ENCODE peak calls at places on chromosomes 12 and 14, in nine cellular contexts. U, J, A, D, R, B, T, P and V are unnamed samples.

GRCh38 chr12:9760699-9761406 is at the start of gene CD69:
- DNase-seq in U (peak; percentile 94), J (no peak), A (no peak), D (no peak), R (peak; percentile 9), B (no peak), T (no peak), P (peak; percentile 50), V (no peak)

GRCh38 chr14:70642313-70643235 is 858 bp downstream of the TTC9 start:
- DNase-seq in U (peak; percentile 83), J (peak; percentile 48), A (no peak), D (no peak), R (peak; percentile 75), B (peak; percentile 88), T (no peak), P (peak; percentile 51), V (peak; percentile 35)

GRCh38 chr12:64039285-64039871 is 182.7 kb downstream of the KICS2 start:
- DNase-seq in U (no peak), J (peak; percentile 35), A (no peak), D (peak; percentile 28), R (peak; percentile 39), B (no peak), T (no peak), P (no peak), V (peak; percentile 33)

GRCh38 chr12:1357171-1357570 is 237.2 kb downstream of the FBXL14 start:
- DNase-seq in U (no peak), J (no peak), A (no peak), D (peak; percentile 10), R (no peak), B (peak; percentile 19), T (no peak), P (peak; percentile 40), V (no peak)

GRCh38 chr14:74913986-74914573 is 9.0 kb downstream of the RPS6KL1 start:
- DNase-seq in U (peak; percentile 75), J (peak; percentile 78), A (no peak), D (peak; percentile 68), R (peak; percentile 97), B (peak; percentile 68), T (peak; percentile 62), P (peak; percentile 81), V (peak; percentile 32)

GRCh38 chr12:54588110-54588831 is at the start of gene PPP1R1A:
- DNase-seq in U (no peak), J (peak; percentile 75), A (peak; percentile 69), D (no peak), R (no peak), B (peak; percentile 26), T (peak; percentile 71), P (peak; percentile 9), V (peak; percentile 19)

GRCh38 chr12:106722854-106723253 is 51.6 kb upstream of the RIC8B start:
- DNase-seq in U (no peak), J (peak; percentile 69), A (no peak), D (no peak), R (no peak), B (peak; percentile 54), T (no peak), P (peak; percentile 7), V (no peak)

GRCh38 chr12:108826115-108826806 is 31.1 kb downstream of the SSH1 start:
- DNase-seq in U (peak; percentile 68), J (no peak), A (peak; percentile 80), D (no peak), R (peak; percentile 92), B (peak; percentile 51), T (no peak), P (peak; percentile 30), V (no peak)

GRCh38 chr12:3432176-3432742 is 58.7 kb upstream of the PRMT8 start:
- DNase-seq in U (no peak), J (peak; percentile 67), A (no peak), D (no peak), R (peak; percentile 72), B (peak; percentile 79), T (peak; percentile 86), P (no peak), V (no peak)

GRCh38 chr12:87425942-87426554 is 603.2 kb downstream of the C12orf50 start:
- DNase-seq in U (no peak), J (peak; percentile 2), A (no peak), D (peak; percentile 72), R (no peak), B (no peak), T (no peak), P (no peak), V (no peak)

GRCh38 chr12:80648866-80649265 is 58.6 kb upstream of the MYF6 start:
- DNase-seq in U (no peak), J (no peak), A (no peak), D (no peak), R (peak; percentile 32), B (no peak), T (no peak), P (no peak), V (no peak)

GRCh38 chr12:116266631-116267349 is 10.7 kb downstream of the MED13L start:
- DNase-seq in U (no peak), J (no peak), A (no peak), D (no peak), R (no peak), B (no peak), T (no peak), P (no peak), V (no peak)

GRCh38 chr12:85468356-85469157 is 188.5 kb downstream of the ALX1 start:
- DNase-seq in U (no peak), J (peak; percentile 77), A (no peak), D (peak; percentile 78), R (peak; percentile 36), B (peak; percentile 94), T (peak; percentile 62), P (peak; percentile 80), V (peak; percentile 48)

GRCh38 chr14:23121401-23121800 is 2.3 kb upstream of the CEBPE start:
- DNase-seq in U (peak; percentile 74), J (no peak), A (no peak), D (no peak), R (peak; percentile 90), B (peak; percentile 84), T (no peak), P (peak; percentile 37), V (no peak)

GRCh38 chr12:12892670-12893290 is 1.4 kb downstream of the GPRC5A start:
- DNase-seq in U (no peak), J (peak; percentile 33), A (no peak), D (no peak), R (no peak), B (peak; percentile 63), T (no peak), P (peak; percentile 82), V (no peak)

GRCh38 chr14:63465347-63465746 is 77.8 kb downstream of the PPP2R5E start:
- DNase-seq in U (no peak), J (no peak), A (no peak), D (no peak), R (no peak), B (no peak), T (no peak), P (no peak), V (no peak)

GRCh38 chr12:93050748-93051081 is 121.6 kb upstream of the EEA1 start:
- DNase-seq in U (no peak), J (no peak), A (no peak), D (no peak), R (no peak), B (no peak), T (no peak), P (no peak), V (no peak)

GRCh38 chr14:70995671-70996070 is 88.4 kb downstream of the PCNX1 start:
- DNase-seq in U (peak; percentile 62), J (peak; percentile 55), A (no peak), D (peak; percentile 76), R (no peak), B (peak; percentile 73), T (peak; percentile 65), P (no peak), V (no peak)

DNA sequence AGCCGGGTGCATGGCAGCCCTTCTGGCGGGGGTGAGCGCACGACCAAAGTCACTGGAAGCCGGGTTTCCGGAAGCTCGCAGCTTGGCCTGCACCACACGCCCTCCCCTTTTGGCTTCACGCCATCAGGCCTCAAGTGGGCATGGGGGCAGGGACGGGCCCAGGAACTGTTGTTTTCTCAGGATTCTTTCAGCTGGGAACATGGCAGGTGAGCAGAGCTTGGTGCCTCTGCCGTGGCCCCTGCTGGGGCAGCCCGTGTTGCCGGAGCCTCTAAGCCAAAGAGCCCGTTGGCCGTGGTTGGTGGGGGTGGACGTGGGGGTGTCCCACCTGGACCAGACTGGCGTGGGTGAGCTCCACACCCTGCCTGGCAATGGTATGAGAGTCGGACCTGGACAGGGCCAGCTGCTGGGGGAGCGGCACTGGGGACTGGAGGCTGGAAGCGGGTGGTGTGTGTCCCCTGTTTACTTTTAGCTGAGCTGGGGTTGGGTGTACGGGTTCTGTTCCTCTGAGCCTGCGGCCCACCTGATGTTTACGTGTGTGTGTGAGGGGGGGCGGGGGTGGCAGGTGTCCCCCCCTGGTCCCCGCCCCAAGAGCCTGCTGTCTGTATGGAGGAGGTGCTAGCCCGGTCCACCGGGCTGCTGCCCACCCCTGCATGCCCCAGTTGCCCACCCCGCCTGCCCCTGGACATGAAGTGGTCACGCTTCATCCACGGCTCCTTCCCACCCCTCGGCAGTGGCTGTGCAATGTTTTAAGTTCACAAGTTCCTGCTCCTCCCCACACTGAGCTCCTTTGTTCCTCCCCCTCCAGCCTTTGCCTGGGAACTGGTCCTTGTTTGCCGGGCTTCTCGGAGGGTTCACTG is 28.7 kb upstream of the PLD4 start:
- DNase-seq in U (peak; percentile 43), J (no peak), A (peak; percentile 60), D (no peak), R (peak; percentile 69), B (no peak), T (peak; percentile 26), P (no peak), V (no peak)
- H3K4me1 ChIP-seq in U (no peaks in the 10 kb centered on the region), J (no peaks in the 10 kb centered on the region), A (peaks cover 15% of the 10 kb centered on the region), D (peaks cover 15% of the 10 kb centered on the region), R (no peaks in the 10 kb centered on the region), B (no peaks in the 10 kb centered on the region), T (no peaks in the 10 kb centered on the region), P (no peaks in the 10 kb centered on the region), V (no peaks in the 10 kb centered on the region)

GRCh38 chr12:128800606-128801005 is 23.2 kb downstream of the SLC15A4 start:
- DNase-seq in U (no peak), J (no peak), A (no peak), D (no peak), R (no peak), B (no peak), T (no peak), P (no peak), V (no peak)
- H3K4me1 ChIP-seq in U (no peaks in the 10 kb centered on the region), J (no peaks in the 10 kb centered on the region), A (peaks cover 8% of the 10 kb centered on the region), D (no peaks in the 10 kb centered on the region), R (peaks cover 22% of the 10 kb centered on the region), B (peaks cover 3% of the 10 kb centered on the region), T (no peaks in the 10 kb centered on the region), P (peaks cover 2% of the 10 kb centered on the region), V (no peaks in the 10 kb centered on the region)

GRCh38 chr14:67497216-67497615 is 8.7 kb upstream of the TMEM229B start:
- DNase-seq in U (no peak), J (no peak), A (no peak), D (no peak), R (no peak), B (no peak), T (no peak), P (peak; percentile 94), V (no peak)
- H3K4me1 ChIP-seq in U (no peaks in the 10 kb centered on the region), J (peaks cover 2% of the 10 kb centered on the region), A (no peaks in the 10 kb centered on the region), D (no peaks in the 10 kb centered on the region), R (no peaks in the 10 kb centered on the region), B (no peaks in the 10 kb centered on the region), T (no peaks in the 10 kb centered on the region), P (no peaks in the 10 kb centered on the region), V (no peaks in the 10 kb centered on the region)

DNA sequence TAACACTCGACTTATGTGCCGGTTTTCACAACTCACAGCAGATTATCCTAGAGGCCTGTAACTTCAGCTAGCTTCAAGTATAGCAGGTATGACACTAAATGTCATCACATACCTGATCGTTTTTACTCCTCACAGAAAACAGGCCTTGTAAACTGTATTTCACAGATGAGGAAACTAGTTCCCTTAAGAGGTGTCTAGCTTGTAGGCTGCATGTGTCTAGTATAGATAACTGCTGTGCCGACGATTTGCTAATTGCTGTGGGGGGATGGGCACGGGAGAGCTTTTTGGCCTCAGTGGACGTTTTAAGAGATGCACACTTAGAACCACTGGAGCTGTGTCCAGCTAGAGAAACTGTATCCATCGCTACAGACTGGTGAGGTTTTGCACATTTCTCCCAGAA is 78.8 kb downstream of the PAPOLA start:
- DNase-seq in U (no peak), J (no peak), A (no peak), D (no peak), R (no peak), B (no peak), T (no peak), P (no peak), V (no peak)
- H3K4me1 ChIP-seq in U (no peaks in the 10 kb centered on the region), J (peaks cover 19% of the 10 kb centered on the region), A (no peaks in the 10 kb centered on the region), D (no peaks in the 10 kb centered on the region), R (no peaks in the 10 kb centered on the region), B (no peaks in the 10 kb centered on the region), T (no peaks in the 10 kb centered on the region), P (no peaks in the 10 kb centered on the region), V (peaks cover 16% of the 10 kb centered on the region)